ENCODE peak calls at places on chromosomes 1 and 21, in ten cellular contexts. J is upper lobe of right lung, T is body of pancreas, R is ovary, Y is uterus, V is psoas muscle, B is Peyer's patch, Z is vagina, E is tibial artery, C is colonic mucosa. S is an unnamed sample. For H3K4me1, the result is how much of the 10 kb centered on the place peaks cover.

GRCh38 chr1:71473331-71473730 is 392.5 kb upstream of the ZRANB2 start:
- DNase-seq in C (peak), E (no peak), B (no peak), T (no peak), Y (no peak), R (no peak), J (no peak), V (no peak), Z (no peak), S (no peak)

GRCh38 chr1:167434306-167434705 is 84.0 kb downstream of the CD247 start:
- DNase-seq in C (no peak), J (no peak), Y (no peak), E (no peak), V (no peak), Z (no peak), B (no peak), R (no peak), T (no peak), S (no peak)

GRCh38 chr21:45091540-45092322 is 17.4 kb downstream of the ADARB1 start:
- DNase-seq in E (no peak), V (no peak), Z (no peak), Y (no peak), T (no peak), B (no peak), C (no peak), J (no peak), R (no peak), S (no peak)

GRCh38 chr1:163055531-163055930 is 13.6 kb upstream of the RGS4 start:
- DNase-seq in R (no peak), E (no peak), B (no peak), V (no peak), T (no peak), J (no peak), Z (no peak), Y (no peak), C (no peak), S (no peak)

GRCh38 chr1:172383541-172383940 is 36.9 kb upstream of the C1orf105 start:
- DNase-seq in B (no peak), E (no peak), C (no peak), Y (no peak), R (no peak), T (no peak), J (no peak), V (no peak), Z (no peak), S (no peak)

GRCh38 chr1:29542476-29543015 is 306.2 kb downstream of the PTPRU start:
- DNase-seq in E (peak), B (peak), Y (no peak), Z (no peak), C (no peak), V (no peak), T (no peak), J (no peak), R (no peak), S (no peak)

GRCh38 chr1:211738709-211739301 is 63.4 kb upstream of the NEK2 start:
- DNase-seq in E (no peak), Y (no peak), R (no peak), Z (no peak), C (no peak), T (no peak), B (no peak), J (no peak), V (no peak), S (no peak)

GRCh38 chr1:171860696-171861095 is 19.4 kb downstream of the DNM3 start:
- DNase-seq in E (no peak), V (no peak), R (no peak), C (no peak), T (no peak), Z (no peak), Y (no peak), B (no peak), J (no peak), S (no peak)

GRCh38 chr1:200306954-200307754 is 102.7 kb downstream of the ZNF281 start:
- DNase-seq in R (no peak), E (no peak), B (no peak), V (no peak), Y (no peak), C (no peak), J (no peak), T (peak), Z (no peak), S (no peak)

GRCh38 chr1:191498318-191498717 is 659.9 kb upstream of the RGS18 start:
- DNase-seq in C (no peak), Y (no peak), V (no peak), Z (no peak), E (no peak), J (no peak), R (no peak), T (no peak), B (no peak), S (no peak)

GRCh38 chr1:12546771-12547585 is 71.0 kb downstream of the DHRS3 start:
- DNase-seq in E (peak), T (no peak), B (no peak), V (peak), R (no peak), J (peak), Z (no peak), Y (peak), C (no peak), S (no peak)

GRCh38 chr1:208219659-208220282 is 24.4 kb downstream of the PLXNA2 start:
- DNase-seq in T (peak), Z (no peak), C (no peak), E (peak), R (peak), Y (peak), B (no peak), J (peak), V (peak), S (no peak)

GRCh38 chr1:92992877-92993276 is 31.6 kb upstream of the DIPK1A start:
- DNase-seq in R (no peak), B (no peak), E (no peak), Y (no peak), T (no peak), J (no peak), Z (no peak), C (no peak), V (no peak), S (no peak)

GRCh38 chr1:92989936-92990582 is 28.8 kb upstream of the DIPK1A start:
- DNase-seq in T (no peak), J (no peak), E (no peak), C (no peak), B (no peak), V (no peak), R (no peak), Z (no peak), Y (no peak), S (no peak)

GRCh38 chr1:92990828-92991227 is 29.6 kb upstream of the DIPK1A start:
- DNase-seq in R (no peak), V (no peak), Z (no peak), T (no peak), E (no peak), B (no peak), C (no peak), Y (no peak), J (no peak), S (no peak)

GRCh38 chr1:92993581-92993980 is 32.3 kb upstream of the DIPK1A start:
- DNase-seq in J (no peak), Y (no peak), B (no peak), Z (no peak), T (no peak), E (no peak), C (no peak), R (no peak), V (no peak), S (no peak)

GRCh38 chr1:92992066-92992465 is 30.8 kb upstream of the DIPK1A start:
- DNase-seq in J (no peak), V (no peak), Z (no peak), B (no peak), E (no peak), T (no peak), R (no peak), C (no peak), Y (no peak), S (no peak)
- TF ChIP-seq CTCF in J (no peak), V (no peak), Z (no peak), B (no peak), E (no peak), T (no peak), R (no peak), C (no peak), Y (no peak), S (no peak)

DNA sequence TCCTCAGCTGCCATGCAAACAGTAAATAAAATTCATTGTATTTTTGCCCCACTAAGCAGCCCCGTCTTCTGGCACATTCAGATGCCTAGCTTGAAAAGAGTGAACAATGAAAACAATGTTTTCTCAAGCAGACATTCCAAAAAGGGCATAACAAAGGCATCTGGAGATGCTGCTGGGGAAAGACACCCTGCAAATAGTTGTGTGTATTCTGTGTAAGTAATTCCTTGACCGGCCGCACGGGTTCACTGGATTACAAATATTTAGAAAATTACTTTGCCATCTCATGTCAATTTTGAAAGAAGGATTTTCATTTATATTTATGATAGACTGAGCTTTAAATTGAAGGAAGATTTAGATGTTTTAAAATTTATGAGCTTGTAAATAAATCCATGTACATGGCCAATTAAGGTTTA is 142.2 kb downstream of the SLC45A1 start:
- DNase-seq in E (no peak), Z (no peak), C (no peak), V (no peak), B (no peak), R (no peak), Y (no peak), J (no peak), T (no peak), S (no peak)
- H3K4me1 ChIP-seq in E (under half), Z (half or more), C (under half), V (half or more), B (under half), R (under half), Y (under half), J (half or more), T (under half), S (under half)

GRCh38 chr1:236421022-236421421 is 26.9 kb downstream of the EDARADD start:
- DNase-seq in Z (no peak), V (no peak), Y (no peak), C (no peak), R (no peak), J (no peak), T (no peak), B (no peak), E (no peak), S (no peak)

GRCh38 chr1:236421850-236422516 is 27.9 kb downstream of the EDARADD start:
- DNase-seq in V (no peak), J (no peak), E (no peak), C (no peak), Z (no peak), R (no peak), B (no peak), T (no peak), Y (no peak), S (no peak)

GRCh38 chr1:236422517-236422876 is 28.4 kb downstream of the EDARADD start:
- DNase-seq in C (no peak), J (no peak), Z (no peak), E (no peak), R (no peak), B (no peak), Y (no peak), T (no peak), V (no peak), S (no peak)

GRCh38 chr1:236426215-236426614 is 32.1 kb downstream of the EDARADD start:
- DNase-seq in C (no peak), Z (no peak), Y (no peak), T (no peak), R (no peak), V (no peak), B (no peak), J (no peak), E (no peak), S (no peak)

GRCh38 chr1:236425031-236425663 is 31.1 kb downstream of the EDARADD start:
- DNase-seq in Z (no peak), C (no peak), Y (no peak), J (no peak), V (no peak), E (no peak), R (no peak), B (no peak), T (no peak), S (no peak)
- TF ChIP-seq CTCF in Z (no peak), C (no peak), Y (no peak), J (no peak), V (no peak), E (no peak), R (no peak), B (no peak), T (no peak), S (no peak)

DNA sequence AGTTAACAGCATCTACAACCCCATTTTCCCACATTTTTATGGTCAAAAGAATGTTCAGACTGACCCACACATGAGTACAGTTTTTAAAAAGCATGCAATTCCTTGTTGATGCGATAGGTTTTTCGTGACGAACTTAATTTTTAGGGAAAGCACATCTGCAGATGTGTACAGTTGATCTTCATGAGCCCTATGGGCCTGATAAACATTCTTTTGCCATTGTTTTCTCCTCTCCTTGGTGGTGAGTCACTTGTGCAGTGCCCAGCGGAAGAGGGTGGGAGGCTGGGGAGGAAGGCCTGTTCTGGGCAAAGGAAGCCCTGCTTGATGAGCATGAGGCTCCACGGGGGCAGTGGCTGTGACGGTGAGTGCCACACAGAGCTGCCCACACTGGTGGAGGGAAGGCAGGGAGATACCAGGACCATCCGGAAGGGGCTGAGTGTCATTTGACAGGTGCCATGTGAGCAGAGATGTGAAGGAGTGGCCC is 5.3 kb downstream of the ARF1 start:
- DNase-seq in R (peak), E (peak), B (peak), Y (no peak), C (no peak), V (peak), Z (no peak), T (peak), J (peak), S (no peak)
- H3K4me1 ChIP-seq in R (under half), E (half or more), B (half or more), Y (half or more), C (under half), V (half or more), Z (half or more), T (half or more), J (half or more), S (under half)

GRCh38 chr1:62266217-62266616 is 53.0 kb downstream of the KANK4 start:
- DNase-seq in T (no peak), E (no peak), V (no peak), J (no peak), Z (no peak), C (no peak), R (no peak), B (no peak), Y (no peak), S (no peak)
- TF ChIP-seq CTCF in T (no peak), E (no peak), V (no peak), J (no peak), Z (no peak), C (no peak), R (no peak), B (no peak), Y (no peak), S (no peak)

GRCh38 chr1:159917533-159917932 is 7.8 kb downstream of the TAGLN2 start:
- DNase-seq in C (no peak), Z (no peak), E (no peak), R (no peak), B (no peak), T (peak), V (no peak), J (peak), Y (no peak), S (no peak)

GRCh38 chr1:159916240-159917051 is 8.9 kb downstream of the TAGLN2 start:
- DNase-seq in V (no peak), J (peak), T (peak), E (no peak), R (no peak), B (no peak), Z (no peak), Y (no peak), C (no peak), S (no peak)

GRCh38 chr1:159913451-159914192 is 11.7 kb downstream of the TAGLN2 start:
- DNase-seq in J (peak), V (no peak), R (no peak), B (no peak), E (no peak), T (peak), Y (no peak), C (peak), Z (no peak), S (no peak)

GRCh38 chr1:159914252-159915018 is 10.9 kb downstream of the TAGLN2 start:
- DNase-seq in J (peak), Y (no peak), R (no peak), B (no peak), E (no peak), C (no peak), Z (no peak), T (peak), V (no peak), S (no peak)

GRCh38 chr1:159915571-159916239 is 9.6 kb downstream of the TAGLN2 start:
- DNase-seq in Y (no peak), J (peak), B (no peak), R (no peak), E (no peak), T (no peak), C (no peak), V (no peak), Z (no peak), S (no peak)
- H3K4me1 ChIP-seq in Y (under half), J (half or more), B (under half), R (under half), E (under half), T (half or more), C (under half), V (under half), Z (half or more), S (under half)

DNA sequence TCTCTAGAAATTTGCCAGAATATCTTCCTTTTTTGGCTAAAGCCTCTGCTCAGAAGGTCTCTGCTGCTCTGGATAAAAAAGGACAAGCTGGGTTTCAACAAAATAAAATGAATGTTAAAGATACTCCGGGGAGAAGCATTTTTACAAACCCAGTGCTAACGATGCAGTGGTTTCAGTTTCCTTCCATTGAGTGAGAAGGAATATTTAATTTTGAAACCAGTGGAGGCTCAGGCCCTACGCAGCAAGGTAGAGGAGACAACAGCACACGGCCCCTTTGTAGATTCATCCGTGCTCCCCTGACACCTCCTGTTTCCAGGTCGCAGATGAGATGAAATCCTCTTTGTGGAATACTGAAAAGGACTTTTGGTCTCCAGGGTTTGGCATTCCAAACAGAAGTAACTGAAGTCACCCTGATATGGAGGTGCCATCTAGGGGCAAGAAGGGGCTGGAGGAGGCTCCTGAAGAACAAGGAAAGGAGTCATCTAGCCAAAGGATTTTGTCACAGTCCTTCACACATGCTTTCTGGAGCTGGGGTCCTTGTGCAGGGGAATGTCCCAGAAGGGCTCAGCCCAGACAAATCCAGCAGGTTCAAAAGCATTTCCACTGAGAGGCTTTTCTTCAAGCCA is 65.7 kb upstream of the SYT6 start:
- DNase-seq in J (no peak), B (no peak), C (no peak), V (no peak), E (no peak), T (no peak), Y (no peak), Z (no peak), R (no peak), S (no peak)
- TF ChIP-seq CTCF in J (no peak), B (no peak), C (no peak), V (peak), E (no peak), T (no peak), Y (no peak), Z (no peak), R (no peak), S (no peak)

GRCh38 chr1:237287876-237288517 is 246.0 kb downstream of the RYR2 start:
- DNase-seq in J (no peak), B (no peak), R (no peak), C (no peak), Y (no peak), V (no peak), T (no peak), Z (no peak), E (no peak), S (no peak)

GRCh38 chr1:237296861-237297260 is 254.9 kb downstream of the RYR2 start:
- DNase-seq in E (no peak), B (no peak), R (no peak), Z (no peak), T (no peak), J (no peak), C (no peak), Y (no peak), V (no peak), S (no peak)

GRCh38 chr1:237293804-237294203 is 251.8 kb downstream of the RYR2 start:
- DNase-seq in T (no peak), E (no peak), V (no peak), R (no peak), C (no peak), Y (no peak), B (no peak), J (no peak), Z (no peak), S (no peak)
- H3K4me1 ChIP-seq in T (under half), E (under half), V (under half), R (under half), C (under half), Y (under half), B (under half), J (under half), Z (under half), S (under half)

GRCh38 chr1:192807221-192807967 is 1.4 kb upstream of the RGS2 start:
- DNase-seq in R (no peak), V (no peak), B (no peak), E (no peak), Y (no peak), C (no peak), J (no peak), T (no peak), Z (no peak), S (no peak)
- TF ChIP-seq CTCF in R (no peak), V (no peak), B (peak), E (no peak), Y (no peak), C (no peak), J (peak), T (no peak), Z (no peak), S (peak)

GRCh38 chr1:235933017-235933416 is 66.3 kb upstream of the LYST start:
- DNase-seq in Z (no peak), C (no peak), E (no peak), Y (no peak), T (no peak), V (no peak), J (no peak), B (no peak), R (no peak), S (no peak)

GRCh38 chr1:235930543-235930942 is 63.8 kb upstream of the LYST start:
- DNase-seq in C (no peak), Y (no peak), E (no peak), T (no peak), R (no peak), J (no peak), V (no peak), B (no peak), Z (no peak), S (no peak)

GRCh38 chr1:235933483-235934116 is 66.9 kb upstream of the LYST start:
- DNase-seq in V (no peak), R (no peak), C (no peak), B (no peak), Z (no peak), J (peak), E (no peak), Y (no peak), T (no peak), S (no peak)

GRCh38 chr1:235931181-235931738 is 64.6 kb upstream of the LYST start:
- DNase-seq in Y (no peak), J (no peak), Z (no peak), R (no peak), C (no peak), E (no peak), V (no peak), B (no peak), T (no peak), S (no peak)

DNA sequence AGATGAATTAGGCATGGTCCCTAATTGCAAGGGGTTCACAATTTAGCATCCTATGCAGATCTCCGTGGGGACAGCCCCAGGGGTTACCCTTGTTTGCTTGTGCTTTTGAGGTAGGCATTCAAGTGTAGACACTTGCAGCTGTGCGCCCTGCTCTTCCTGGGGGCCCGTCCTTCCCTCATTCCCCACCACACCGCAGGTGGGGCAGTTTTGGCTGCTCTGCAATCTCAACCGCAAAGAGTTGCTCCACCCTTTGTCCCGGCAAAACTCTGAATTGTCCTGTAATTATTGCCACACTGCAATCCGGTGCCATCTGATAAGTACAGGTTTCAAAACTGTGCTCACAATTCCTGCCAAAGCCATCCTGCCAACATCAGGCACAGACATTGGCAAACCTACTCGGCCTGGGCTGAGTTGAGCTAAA is 65.4 kb upstream of the LYST start:
- DNase-seq in Z (no peak), E (no peak), C (peak), V (no peak), B (no peak), R (no peak), J (peak), T (no peak), Y (no peak), S (peak)
- H3K4me1 ChIP-seq in Z (under half), E (under half), C (under half), V (under half), B (under half), R (under half), J (under half), T (under half), Y (under half), S (under half)